ENCODE peak calls at places on chromosomes 16 and 17, in seven cellular contexts. Z, D, W, H, R, J and P are unnamed samples.

GRCh38 chr16:16148755-16149154 is 74.5 kb downstream of the ABCC6 start:
- DNase-seq in W (no peak), Z (no peak), D (no peak), J (no peak), H (no peak), R (no peak), P (no peak)

GRCh38 chr17:31807846-31808245 is 51.2 kb downstream of the COPRS start:
- DNase-seq in Z (no peak), D (no peak), R (no peak), W (no peak), J (no peak), H (no peak), P (no peak)

GRCh38 chr16:19092653-19093410 is 20.9 kb upstream of the ITPRIPL2 start:
- DNase-seq in Z (no peak), D (no peak), W (no peak), H (no peak), J (no peak), R (no peak), P (no peak)

GRCh38 chr16:88761830-88762229 is 23.2 kb downstream of the PIEZO1 start:
- DNase-seq in H (no peak), D (peak), R (no peak), Z (no peak), W (no peak), J (no peak), P (no peak)

GRCh38 chr16:964696-965395 is 5.9 kb downstream of the LMF1 start:
- DNase-seq in J (no peak), W (no peak), H (no peak), Z (no peak), R (no peak), D (peak), P (no peak)

GRCh38 chr16:63458842-63459241 is 1422.6 kb upstream of the CDH8 start:
- DNase-seq in W (no peak), H (no peak), Z (no peak), R (no peak), J (no peak), D (no peak), P (no peak)

GRCh38 chr17:58383892-58384462 is 32.0 kb upstream of the SUPT4H1 start:
- DNase-seq in W (no peak), H (no peak), D (no peak), R (no peak), J (no peak), Z (no peak), P (no peak)

GRCh38 chr16:82059983-82060421 is 24.9 kb downstream of the HSD17B2 start:
- DNase-seq in Z (no peak), H (no peak), W (no peak), R (no peak), J (no peak), D (no peak), P (no peak)

GRCh38 chr16:31043898-31044481 is 10.6 kb downstream of the STX4 start:
- DNase-seq in W (no peak), D (no peak), H (no peak), J (no peak), R (no peak), Z (no peak), P (no peak)

GRCh38 chr17:43661699-43662431 is at the start of gene MEOX1:
- DNase-seq in Z (no peak), R (peak), W (no peak), H (no peak), D (no peak), J (no peak), P (peak)

GRCh38 chr17:1931759-1932579 is 93.2 kb downstream of the RTN4RL1 start:
- DNase-seq in W (peak), R (no peak), D (peak), Z (no peak), J (no peak), H (no peak), P (no peak)

GRCh38 chr16:84292032-84292431 is 2.6 kb upstream of the WFDC1 start:
- DNase-seq in W (no peak), Z (no peak), H (no peak), J (no peak), D (no peak), R (no peak), P (no peak)

GRCh38 chr17:62822080-62822904 is 14.2 kb upstream of the MARCHF10 start:
- DNase-seq in J (no peak), Z (no peak), H (no peak), D (no peak), R (no peak), W (no peak), P (no peak)

GRCh38 chr17:65848751-65849150 is 287.3 kb upstream of the AXIN2 start:
- DNase-seq in Z (no peak), R (no peak), W (no peak), J (no peak), D (no peak), H (no peak), P (no peak)

GRCh38 chr16:22191966-22192260 is 14.2 kb upstream of the EEF2K start:
- DNase-seq in J (no peak), Z (peak), R (no peak), D (peak), H (no peak), W (no peak), P (no peak)

GRCh38 chr16:9906218-9906617 is 276.0 kb downstream of the GRIN2A start:
- DNase-seq in W (no peak), D (no peak), J (no peak), Z (no peak), H (no peak), R (no peak), P (no peak)

GRCh38 chr17:48429156-48429555 is 858 bp downstream of the SKAP1 start:
- DNase-seq in H (no peak), R (no peak), Z (peak), J (no peak), W (no peak), D (no peak), P (no peak)

GRCh38 chr17:45793999-45794540 is 9.9 kb downstream of the CRHR1 start:
- DNase-seq in R (no peak), H (no peak), D (no peak), J (no peak), W (no peak), Z (no peak), P (no peak)

GRCh38 chr17:68534714-68535113 is 22.5 kb downstream of the PRKAR1A start:
- DNase-seq in Z (no peak), J (no peak), D (no peak), W (no peak), R (no peak), H (no peak), P (no peak)

GRCh38 chr16:58020628-58021521 is 4.7 kb upstream of the MMP15 start:
- DNase-seq in W (no peak), D (peak), J (no peak), R (peak), Z (peak), H (no peak), P (no peak)

GRCh38 chr17:36936455-36936934 is 780 bp upstream of the LHX1 start:
- DNase-seq in W (no peak), Z (no peak), R (no peak), J (no peak), D (no peak), H (no peak), P (no peak)

GRCh38 chr17:38401459-38401858 is 26.8 kb upstream of the ARHGAP23 start:
- DNase-seq in D (no peak), H (no peak), W (no peak), R (no peak), Z (no peak), J (no peak), P (no peak)

GRCh38 chr16:81817789-81818304 is 38.8 kb downstream of the PLCG2 start:
- DNase-seq in H (no peak), R (no peak), W (no peak), J (no peak), Z (peak), D (peak), P (no peak)

GRCh38 chr17:13415877-13416416 is 185.8 kb downstream of the HS3ST3A1 start:
- DNase-seq in Z (no peak), J (peak), R (peak), H (peak), W (no peak), D (peak), P (no peak)

DNA sequence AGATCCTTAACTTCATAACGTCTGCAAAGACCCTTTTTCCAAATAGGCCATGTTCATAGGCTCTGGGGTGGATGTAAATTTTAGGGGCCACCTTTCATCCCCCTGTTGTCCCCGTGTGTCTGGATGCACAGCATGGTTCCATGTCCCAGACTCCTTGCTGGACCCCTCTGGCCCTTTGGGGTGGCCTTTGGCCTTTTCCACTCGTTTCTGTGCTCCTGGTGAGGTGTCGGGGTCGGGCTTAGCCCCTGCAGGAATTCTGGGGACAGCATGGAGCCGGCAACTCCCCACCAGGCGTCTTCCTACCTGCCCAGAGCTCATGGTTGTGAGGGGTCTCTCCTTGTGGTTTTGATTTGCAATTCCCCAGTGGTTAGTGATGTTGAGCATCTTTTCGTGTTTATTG is 183.5 kb downstream of the SEC14L1 start:
- DNase-seq in D (no peak), W (peak), R (no peak), Z (no peak), J (no peak), H (no peak), P (no peak)
- H3K4me3 ChIP-seq in D (no peak), W (no peak), R (peak), Z (no peak), J (no peak), H (peak), P (peak)

GRCh38 chr17:4914009-4914408 is 11.1 kb upstream of the CHRNE start:
- DNase-seq in Z (no peak), R (no peak), H (no peak), D (no peak), W (no peak), J (no peak), P (no peak)
- TF ChIP-seq CTCF in Z (no peak), R (no peak), H (no peak), D (no peak), W (no peak), J (no peak), P (no peak)

GRCh38 chr17:74842599-74843351 is 16.9 kb downstream of the GRIN2C start:
- DNase-seq in W (no peak), Z (no peak), H (peak), J (no peak), D (peak), R (peak), P (peak)

GRCh38 chr17:74840989-74841666 is 18.6 kb downstream of the GRIN2C start:
- DNase-seq in H (no peak), Z (no peak), R (peak), D (peak), J (no peak), W (peak), P (no peak)

GRCh38 chr17:74843352-74843627 is 16.4 kb downstream of the GRIN2C start:
- DNase-seq in H (no peak), Z (no peak), W (no peak), J (no peak), R (no peak), D (no peak), P (no peak)

GRCh38 chr17:74840500-74840899 is 19.2 kb downstream of the GRIN2C start:
- DNase-seq in H (no peak), D (no peak), Z (no peak), R (no peak), J (no peak), W (no peak), P (no peak)

GRCh38 chr17:74842146-74842598 is 17.5 kb downstream of the GRIN2C start:
- DNase-seq in R (no peak), D (no peak), Z (no peak), H (no peak), W (no peak), J (no peak), P (no peak)
- H3K4me3 ChIP-seq in R (peak), D (no peak), Z (no peak), H (peak), W (peak), J (peak), P (no peak)

GRCh38 chr16:2682209-2683021 is at the start of gene KCTD5:
- DNase-seq in Z (peak), R (peak), W (peak), J (peak), H (peak), D (peak), P (peak)
- TF ChIP-seq CTCF in Z (no peak), R (no peak), W (no peak), J (no peak), H (no peak), D (no peak), P (no peak)

DNA sequence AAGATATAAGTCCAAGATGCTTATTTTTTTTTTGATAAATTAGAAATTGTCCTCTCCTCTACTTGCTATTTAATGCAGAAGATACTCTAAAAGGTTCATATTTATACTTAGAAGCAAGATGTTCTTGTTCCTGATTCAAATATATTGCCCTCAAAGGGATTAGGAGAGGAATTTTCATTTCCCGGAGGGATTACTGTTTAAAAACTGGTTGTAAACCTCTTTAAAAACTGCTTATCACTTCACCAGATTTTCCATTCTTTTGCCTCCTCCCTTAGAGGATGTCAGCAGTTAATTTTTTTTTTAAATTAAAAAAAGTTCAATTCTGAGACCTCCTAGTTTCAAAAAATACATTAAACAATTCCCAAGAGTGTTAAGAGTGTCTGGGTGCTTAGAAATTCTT is 2.8 kb downstream of the TENT4B start:
- DNase-seq in Z (no peak), H (no peak), W (no peak), R (no peak), D (no peak), J (no peak), P (no peak)
- H3K4me3 ChIP-seq in Z (peak), H (no peak), W (peak), R (no peak), D (no peak), J (peak), P (peak)

GRCh38 chr17:74978240-74978639 is 5.7 kb upstream of the HID1 start:
- DNase-seq in J (no peak), H (no peak), R (no peak), Z (no peak), W (no peak), D (no peak), P (no peak)

GRCh38 chr17:74986206-74986576 is 1.2 kb upstream of the CDR2L start:
- DNase-seq in H (no peak), W (no peak), R (no peak), Z (no peak), J (no peak), D (no peak), P (no peak)

GRCh38 chr17:74981318-74981978 is 6.0 kb upstream of the CDR2L start:
- DNase-seq in Z (no peak), H (no peak), J (no peak), D (no peak), W (no peak), R (no peak), P (no peak)

GRCh38 chr17:74979408-74980146 is 7.0 kb upstream of the HID1 start:
- DNase-seq in W (no peak), R (no peak), D (no peak), H (no peak), J (no peak), Z (no peak), P (no peak)

GRCh38 chr17:74981979-74982662 is 5.3 kb upstream of the CDR2L start:
- DNase-seq in Z (peak), R (peak), D (peak), W (peak), J (no peak), H (peak), P (no peak)
- TF ChIP-seq CTCF in Z (no peak), R (no peak), D (no peak), W (no peak), J (no peak), H (peak), P (no peak)

GRCh38 chr17:79608729-79609039 is 2.2 kb downstream of the RBFOX3 start:
- DNase-seq in W (peak), R (no peak), Z (no peak), D (no peak), J (no peak), H (no peak), P (no peak)
- H3K4me3 ChIP-seq in W (peak), R (no peak), Z (no peak), D (no peak), J (no peak), H (no peak), P (no peak)

GRCh38 chr17:40422990-40423611 is 5.4 kb upstream of the TOP2A start:
- DNase-seq in J (no peak), W (no peak), Z (no peak), H (peak), R (no peak), D (no peak), P (no peak)
- TF ChIP-seq CTCF in J (no peak), W (no peak), Z (no peak), H (peak), R (peak), D (no peak), P (peak)